ENCODE peak calls at places on chromosomes 11 and 22, in five cellular contexts. K is transverse colon, V is gastrocnemius medialis, F is lower leg skin, O is adrenal gland. Q is an unnamed sample.

GRCh38 chr11:11847082-11847481 is 5.3 kb downstream of the USP47 start:
- DNase-seq in V (no peak), K (no peak), F (no peak), O (no peak), Q (no peak)

GRCh38 chr11:62141111-62142042 is 17.6 kb downstream of the INCENP start:
- DNase-seq in K (no peak), V (no peak), F (no peak), O (no peak), Q (peak; percentile 17)

GRCh38 chr11:8707541-8708270 is 25.1 kb downstream of the RPL27A start:
- DNase-seq in K (peak; percentile 57), V (peak; percentile 83), F (peak; percentile 56), O (peak; percentile 89), Q (no peak)

GRCh38 chr11:120710354-120711187 is 199.0 kb downstream of the GRIK4 start:
- DNase-seq in O (peak; percentile 44), V (no peak), K (peak; percentile 58), F (peak; percentile 35), Q (no peak)

GRCh38 chr11:3675971-3676370 is 4.8 kb upstream of the CHRNA10 start:
- DNase-seq in F (no peak), K (no peak), V (no peak), O (no peak), Q (no peak)

GRCh38 chr11:113904379-113905101 is at the start of gene HTR3B:
- DNase-seq in O (no peak), F (no peak), K (no peak), V (no peak), Q (no peak)

GRCh38 chr22:24706732-24707476 is 67.6 kb downstream of the PIWIL3 start:
- DNase-seq in V (no peak), K (no peak), F (no peak), O (no peak), Q (no peak)

GRCh38 chr11:120020981-120021380 is 116.9 kb downstream of the TRIM29 start:
- DNase-seq in O (no peak), F (no peak), V (no peak), K (no peak), Q (no peak)

GRCh38 chr22:46846832-46847355 is 84.4 kb downstream of the TBC1D22A start:
- DNase-seq in O (no peak), K (no peak), V (no peak), F (no peak), Q (no peak)

GRCh38 chr11:8267831-8268529 is 4.3 kb upstream of the LMO1 start:
- DNase-seq in K (no peak), V (no peak), F (no peak), O (no peak), Q (no peak)

GRCh38 chr22:23764931-23765881 is 2.4 kb downstream of the C22orf15 start:
- DNase-seq in F (no peak), V (no peak), O (peak; percentile 36), K (no peak), Q (no peak)

GRCh38 chr22:27576815-27577564 is 224.6 kb downstream of the MN1 start:
- DNase-seq in K (no peak), O (no peak), V (no peak), F (no peak), Q (no peak)

GRCh38 chr11:132911186-132911585 is 621.1 kb downstream of the OPCML start:
- DNase-seq in K (no peak), F (no peak), V (no peak), O (peak; percentile 44), Q (no peak)

DNA sequence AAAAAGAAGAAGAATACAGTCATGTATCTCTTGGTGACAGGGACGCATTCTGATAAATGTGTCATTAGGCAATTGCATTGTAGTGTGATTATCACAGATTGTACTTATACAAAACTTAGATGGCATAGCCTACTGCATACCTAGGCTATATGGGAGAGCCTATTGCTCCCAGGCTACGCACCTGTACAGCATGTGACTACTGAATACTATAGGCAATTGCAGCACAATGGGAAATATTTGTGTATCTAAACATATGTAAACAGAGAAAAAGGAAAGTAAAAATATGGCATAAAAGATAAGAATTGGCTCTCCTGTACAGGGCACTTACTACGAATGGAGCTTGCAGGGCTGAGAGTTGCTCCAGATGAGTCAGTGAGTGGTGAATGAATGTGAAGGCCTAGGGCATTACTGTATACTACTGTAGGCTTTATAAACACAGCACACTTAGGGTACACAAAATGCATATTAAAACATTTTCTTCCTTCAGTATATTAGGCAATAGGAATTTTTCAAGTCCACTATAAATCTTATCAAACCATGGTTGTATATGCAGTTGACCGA is 13.2 kb downstream of the APOL6 start:
- DNase-seq in O (peak; percentile 52), K (no peak), V (no peak), F (no peak), Q (no peak)
- H3K4me3 ChIP-seq in O (no peak overlapping the region), K (no peak overlapping the region), V (no peak overlapping the region), F (no peak overlapping the region), Q (no peak overlapping the region)

GRCh38 chr22:42269407-42270177 is 861 bp downstream of the TCF20 start:
- DNase-seq in V (peak; percentile 12), O (peak; percentile 41), F (peak; percentile 33), K (peak; percentile 84), Q (peak; percentile 80)
- TF ChIP-seq POLR2A in V (no peak), O (no peak), F (no peak), K (no peak), Q (no peak)

DNA sequence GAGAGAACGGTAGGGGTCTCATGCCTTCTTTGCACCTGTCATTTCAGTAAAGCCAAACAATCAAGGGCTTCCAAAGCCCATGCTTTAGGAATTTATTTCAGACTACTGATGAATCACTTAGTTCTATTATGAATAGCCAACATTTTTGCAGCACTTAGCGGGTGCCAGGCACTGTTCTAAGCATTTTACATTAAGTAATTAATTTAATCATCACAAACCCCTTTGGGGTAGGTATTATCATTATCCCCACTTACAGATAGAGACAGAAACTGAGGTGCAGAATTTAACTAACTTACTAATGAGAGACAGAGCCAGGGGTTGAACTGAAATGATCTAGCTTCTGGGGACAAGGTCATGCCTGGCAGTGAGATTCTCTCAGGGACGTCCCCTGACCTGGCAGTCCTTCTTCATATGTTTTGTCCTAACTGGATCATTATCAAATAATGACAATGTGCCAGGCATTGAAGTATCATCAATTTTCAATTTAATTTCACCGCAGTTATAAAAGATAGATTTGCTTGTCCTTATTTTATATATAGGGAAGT is 31.7 kb upstream of the NAV2 start:
- DNase-seq in O (peak; percentile 41), F (no peak), K (no peak), V (no peak), Q (no peak)
- H3K4me3 ChIP-seq in O (no peak overlapping the region), F (no peak overlapping the region), K (no peak overlapping the region), V (no peak overlapping the region), Q (no peak overlapping the region)

DNA sequence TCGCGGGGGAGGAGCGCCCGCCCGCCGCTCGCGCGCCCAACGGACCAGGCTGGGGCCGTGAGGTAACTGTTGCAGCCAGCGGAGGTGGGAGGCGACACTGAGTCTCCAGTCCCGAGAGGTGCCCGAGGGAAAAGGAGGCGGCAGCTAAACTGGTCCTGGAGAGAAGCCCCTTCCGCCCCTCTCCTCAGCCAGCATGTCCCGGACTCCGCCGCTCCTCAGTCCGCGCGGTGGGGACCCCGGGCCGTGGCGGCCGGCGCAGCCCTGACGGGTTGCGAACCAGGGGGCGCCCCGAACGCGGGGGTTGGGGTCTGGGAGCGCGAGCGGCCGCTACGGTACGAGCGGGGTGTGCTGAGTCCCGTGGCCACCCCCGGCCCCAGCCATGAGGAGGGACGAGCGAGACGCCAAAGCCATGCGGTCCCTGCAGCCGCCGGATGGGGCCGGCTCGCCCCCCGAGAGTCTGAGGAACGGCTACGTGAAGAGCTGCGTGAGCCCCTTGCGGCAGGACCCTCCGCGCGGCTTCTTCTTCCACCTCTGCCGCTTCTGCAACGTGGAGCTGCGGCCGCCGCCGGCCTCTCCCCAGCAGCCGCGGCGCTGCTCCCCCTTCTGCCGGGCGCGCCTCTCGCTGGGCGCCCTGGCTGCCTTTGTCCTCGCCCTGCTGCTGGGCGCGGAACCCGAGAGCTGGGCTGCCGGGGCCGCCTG is at the start of gene PDE3B:
- DNase-seq in O (peak; percentile 58), F (peak; percentile 40), K (peak; percentile 90), V (peak; percentile 24), Q (peak; percentile 84)
- TF ChIP-seq POLR2A in O (peak; percentile 27), F (no peak), K (peak; percentile 89), V (no peak), Q (no peak)

GRCh38 chr22:30202531-30203006 is 44.0 kb downstream of the LIF start:
- DNase-seq in V (no peak), O (no peak), K (peak; percentile 77), F (no peak), Q (peak; percentile 81)

GRCh38 chr22:30204015-30204741 is 42.4 kb downstream of the LIF start:
- DNase-seq in V (no peak), F (no peak), K (no peak), O (no peak), Q (peak; percentile 17)

GRCh38 chr22:30204742-30205111 is 41.8 kb downstream of the LIF start:
- DNase-seq in O (no peak), V (no peak), F (no peak), K (peak; percentile 36), Q (peak; percentile 59)

GRCh38 chr22:30206964-30207363 is 39.6 kb downstream of the LIF start:
- DNase-seq in O (peak; percentile 79), V (no peak), F (no peak), K (no peak), Q (peak; percentile 35)

GRCh38 chr22:30205281-30206115 is 41.1 kb downstream of the LIF start:
- DNase-seq in F (peak; percentile 73), V (peak; percentile 56), K (no peak), O (peak; percentile 38), Q (peak; percentile 25)
- H3K4me3 ChIP-seq in F (no peak overlapping the region), V (no peak overlapping the region), K (no peak overlapping the region), O (no peak overlapping the region), Q (no peak overlapping the region)

DNA sequence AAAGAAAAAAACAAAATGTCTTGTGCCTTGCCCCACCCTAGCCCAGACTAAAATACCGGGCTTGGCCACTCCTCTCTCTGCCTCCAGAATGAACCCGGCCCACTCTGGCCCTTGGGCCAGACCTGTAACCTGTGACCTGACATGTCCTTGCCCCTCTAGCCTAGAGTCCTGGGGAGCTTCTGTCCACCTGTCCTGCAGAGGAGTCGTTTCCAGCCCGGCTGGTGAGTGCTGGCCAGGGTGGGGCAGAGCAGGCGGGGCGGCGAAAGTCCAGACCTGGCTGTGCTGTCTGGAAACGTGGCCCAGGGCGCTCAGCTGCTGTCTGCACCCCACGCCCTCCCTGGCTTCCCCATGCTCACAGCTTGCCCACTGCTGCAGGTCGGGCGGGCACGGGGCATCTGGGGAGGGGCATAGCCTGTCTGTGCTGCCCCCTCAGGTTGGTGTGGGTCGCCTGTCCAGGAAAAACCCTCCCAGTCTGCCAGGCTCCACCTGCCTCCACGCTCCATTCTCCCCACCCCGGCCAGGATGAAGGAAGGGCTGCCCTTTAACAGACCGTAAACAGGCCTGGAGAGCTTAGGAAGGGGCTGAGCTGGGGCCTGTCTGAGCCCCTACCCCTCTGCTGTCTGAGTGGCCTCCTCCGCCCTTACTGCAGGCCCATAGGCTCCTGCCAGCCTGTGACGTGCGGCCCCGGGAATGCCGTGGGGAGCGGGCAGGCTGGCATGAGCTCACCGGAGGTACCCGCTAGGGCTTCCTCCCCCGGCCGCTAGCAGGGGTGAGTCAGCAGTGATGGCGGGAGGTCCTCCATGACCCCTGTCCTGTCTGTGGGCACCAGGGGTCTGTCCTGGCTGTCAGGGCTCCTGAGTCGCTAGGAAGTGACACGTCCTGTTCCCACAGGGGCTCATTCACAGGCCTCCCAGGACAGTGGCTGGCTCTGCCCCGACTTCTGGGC is 1.9 kb downstream of the CD151 start:
- DNase-seq in O (peak; percentile 89), F (no peak), V (no peak), K (peak; percentile 86), Q (peak; percentile 80)
- TF ChIP-seq POLR2A in O (no peak), F (no peak), V (peak; percentile 52), K (peak; percentile 54), Q (no peak)

GRCh38 chr11:65045728-65046127 is 4.7 kb downstream of the SAC3D1 start:
- DNase-seq in V (no peak), K (no peak), O (no peak), F (no peak), Q (no peak)
- H3K4me3 ChIP-seq in V (no peak overlapping the region), K (no peak overlapping the region), O (no peak overlapping the region), F (no peak overlapping the region), Q (no peak overlapping the region)

GRCh38 chr11:47269829-47270305 is at the start of gene MADD:
- DNase-seq in V (peak; percentile 73), F (peak; percentile 73), K (peak; percentile 90), O (peak; percentile 91), Q (peak; percentile 89)
- TF ChIP-seq POLR2A in V (peak; percentile 87), F (peak; percentile 54), K (peak; percentile 76), O (peak; percentile 77), Q (no peak)

Q was measured in stomach.